ENCODE peak calls at places on chromosomes 11 and 22, in eight cellular contexts. One of them, this sample, is unnamed.

GRCh38 chr11:9172394-9172793 is 81.0 kb upstream of the SCUBE2 start:
- DNase-seq in AG10803: no peak
- DNase-seq in stomach: no peak
- DNase-seq in lower lobe of right lung: no peak
- DNase-seq in dorsolateral prefrontal cortex: no peak
- DNase-seq in mesothelial cell of epicardium: no peak
- DNase-seq in foreskin fibroblast: no peak
- DNase-seq in A549: no peak
- DNase-seq in this sample: no peak

GRCh38 chr22:19855504-19856409 is 1.1 kb upstream of the GNB1L start:
- DNase-seq in AG10803: peak
- DNase-seq in stomach: peak
- DNase-seq in lower lobe of right lung: peak
- DNase-seq in dorsolateral prefrontal cortex: peak
- DNase-seq in mesothelial cell of epicardium: no peak
- DNase-seq in foreskin fibroblast: peak
- DNase-seq in A549: peak
- DNase-seq in this sample: no peak

GRCh38 chr11:69655479-69656394 is 14.8 kb downstream of the CCND1 start:
- DNase-seq in AG10803: no peak
- DNase-seq in stomach: no peak
- DNase-seq in lower lobe of right lung: peak
- DNase-seq in dorsolateral prefrontal cortex: no peak
- DNase-seq in mesothelial cell of epicardium: no peak
- DNase-seq in foreskin fibroblast: peak
- DNase-seq in A549: no peak
- DNase-seq in this sample: no peak

GRCh38 chr11:58070585-58070984 is 39.8 kb downstream of the OR6Q1 start:
- DNase-seq in AG10803: no peak
- DNase-seq in stomach: no peak
- DNase-seq in lower lobe of right lung: no peak
- DNase-seq in dorsolateral prefrontal cortex: no peak
- DNase-seq in mesothelial cell of epicardium: no peak
- DNase-seq in foreskin fibroblast: no peak
- DNase-seq in A549: no peak
- DNase-seq in this sample: no peak

GRCh38 chr11:128716661-128717210 is 22.9 kb downstream of the FLI1 start:
- DNase-seq in AG10803: no peak
- DNase-seq in stomach: no peak
- DNase-seq in lower lobe of right lung: no peak
- DNase-seq in dorsolateral prefrontal cortex: no peak
- DNase-seq in mesothelial cell of epicardium: no peak
- DNase-seq in foreskin fibroblast: no peak
- DNase-seq in A549: no peak
- DNase-seq in this sample: no peak

GRCh38 chr11:69309800-69310280 is 15.9 kb downstream of the MYEOV start:
- DNase-seq in AG10803: peak
- DNase-seq in stomach: no peak
- DNase-seq in lower lobe of right lung: no peak
- DNase-seq in dorsolateral prefrontal cortex: no peak
- DNase-seq in mesothelial cell of epicardium: no peak
- DNase-seq in foreskin fibroblast: peak
- DNase-seq in A549: no peak
- DNase-seq in this sample: no peak

GRCh38 chr22:31569126-31569525 is 72.8 kb downstream of the SFI1 start:
- DNase-seq in AG10803: no peak
- DNase-seq in stomach: no peak
- DNase-seq in lower lobe of right lung: no peak
- DNase-seq in dorsolateral prefrontal cortex: no peak
- DNase-seq in mesothelial cell of epicardium: no peak
- DNase-seq in foreskin fibroblast: no peak
- DNase-seq in A549: no peak
- DNase-seq in this sample: no peak

GRCh38 chr11:13277719-13278619 is at the start of gene BMAL1:
- DNase-seq in AG10803: no peak
- DNase-seq in stomach: peak
- DNase-seq in lower lobe of right lung: peak
- DNase-seq in dorsolateral prefrontal cortex: no peak
- DNase-seq in mesothelial cell of epicardium: peak
- DNase-seq in foreskin fibroblast: peak
- DNase-seq in A549: peak
- DNase-seq in this sample: peak

GRCh38 chr22:35192121-35192918 is 65.0 kb upstream of the HMGXB4 start:
- DNase-seq in AG10803: no peak
- DNase-seq in stomach: no peak
- DNase-seq in lower lobe of right lung: no peak
- DNase-seq in dorsolateral prefrontal cortex: no peak
- DNase-seq in mesothelial cell of epicardium: no peak
- DNase-seq in foreskin fibroblast: peak
- DNase-seq in A549: no peak
- DNase-seq in this sample: no peak

GRCh38 chr11:23995891-23996290 is 501.0 kb upstream of the LUZP2 start:
- DNase-seq in AG10803: no peak
- DNase-seq in stomach: no peak
- DNase-seq in lower lobe of right lung: no peak
- DNase-seq in dorsolateral prefrontal cortex: no peak
- DNase-seq in mesothelial cell of epicardium: no peak
- DNase-seq in foreskin fibroblast: peak
- DNase-seq in A549: no peak
- DNase-seq in this sample: no peak

GRCh38 chr11:11786234-11786633 is 55.5 kb upstream of the USP47 start:
- DNase-seq in AG10803: peak
- DNase-seq in stomach: no peak
- DNase-seq in lower lobe of right lung: no peak
- DNase-seq in dorsolateral prefrontal cortex: no peak
- DNase-seq in mesothelial cell of epicardium: no peak
- DNase-seq in foreskin fibroblast: no peak
- DNase-seq in A549: no peak
- DNase-seq in this sample: no peak

GRCh38 chr11:62707277-62707771 is at the start of the genes BSCL2 and GNG3:
- DNase-seq in AG10803: no peak
- DNase-seq in stomach: no peak
- DNase-seq in lower lobe of right lung: no peak
- DNase-seq in dorsolateral prefrontal cortex: peak
- DNase-seq in mesothelial cell of epicardium: peak
- DNase-seq in foreskin fibroblast: no peak
- DNase-seq in A549: no peak
- DNase-seq in this sample: no peak

GRCh38 chr22:21446827-21447690 is 20.1 kb upstream of the TMEM191C start:
- DNase-seq in AG10803: no peak
- DNase-seq in stomach: peak
- DNase-seq in lower lobe of right lung: peak
- DNase-seq in dorsolateral prefrontal cortex: no peak
- DNase-seq in mesothelial cell of epicardium: no peak
- DNase-seq in foreskin fibroblast: no peak
- DNase-seq in A549: no peak
- DNase-seq in this sample: no peak

GRCh38 chr11:100687630-100688395 is 725 bp downstream of the ARHGAP42 start:
- DNase-seq in AG10803: peak
- DNase-seq in stomach: peak
- DNase-seq in lower lobe of right lung: peak
- DNase-seq in dorsolateral prefrontal cortex: no peak
- DNase-seq in mesothelial cell of epicardium: peak
- DNase-seq in foreskin fibroblast: peak
- DNase-seq in A549: peak
- DNase-seq in this sample: peak

DNA sequence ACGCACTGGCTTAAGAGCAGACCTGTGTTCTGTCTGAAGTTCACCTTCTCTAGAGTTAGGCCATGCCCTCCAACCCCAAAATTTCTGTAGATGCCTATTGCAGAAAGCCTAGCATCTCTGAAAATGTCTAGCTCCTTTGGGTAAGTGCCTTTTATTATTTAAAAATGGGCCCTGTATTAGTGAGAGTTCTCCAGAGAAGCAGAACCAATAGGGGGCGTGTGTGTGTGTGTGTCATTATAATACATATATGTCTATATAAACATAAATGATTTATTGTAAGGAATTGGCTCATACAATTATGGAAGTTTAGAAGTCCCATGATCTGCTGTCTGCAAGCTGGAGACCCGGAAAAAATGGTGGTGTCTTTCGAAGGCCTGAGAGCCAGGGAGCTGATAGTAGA is 144.7 kb downstream of the TTC17 start:
- DNase-seq in AG10803: no peak
- DNase-seq in stomach: no peak
- DNase-seq in lower lobe of right lung: no peak
- DNase-seq in dorsolateral prefrontal cortex: no peak
- DNase-seq in mesothelial cell of epicardium: no peak
- DNase-seq in foreskin fibroblast: peak
- DNase-seq in A549: no peak
- DNase-seq in this sample: no peak
- TF ChIP-seq CTCF in AG10803: peak
- TF ChIP-seq CTCF in stomach: no peak
- TF ChIP-seq CTCF in lower lobe of right lung: no peak
- TF ChIP-seq CTCF in dorsolateral prefrontal cortex: no peak
- TF ChIP-seq CTCF in mesothelial cell of epicardium: no peak
- TF ChIP-seq CTCF in foreskin fibroblast: peak
- TF ChIP-seq CTCF in A549: no peak
- TF ChIP-seq CTCF in this sample: no peak

DNA sequence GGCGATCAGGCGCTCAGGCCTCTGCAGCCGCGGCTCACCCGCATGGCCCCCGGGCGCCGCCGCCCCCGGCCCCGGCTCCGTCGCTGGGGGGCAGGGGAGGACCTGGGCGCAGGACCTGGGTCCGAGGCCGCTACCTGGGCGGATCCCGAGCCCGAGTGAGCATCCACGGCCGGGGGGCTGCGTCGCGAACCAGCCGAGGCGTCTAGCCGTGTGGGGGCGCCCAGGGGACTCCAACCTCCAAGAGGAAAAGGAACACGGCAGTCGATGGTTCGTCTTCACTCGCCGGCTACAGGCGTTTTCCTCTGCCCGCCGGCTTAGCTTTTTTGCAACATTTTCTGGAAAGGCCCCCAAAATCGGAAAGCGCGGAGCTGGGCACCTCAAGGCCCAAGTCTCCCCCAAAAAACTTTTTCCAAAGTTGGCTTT is 698 bp downstream of the PDGFB start:
- DNase-seq in AG10803: no peak
- DNase-seq in stomach: no peak
- DNase-seq in lower lobe of right lung: no peak
- DNase-seq in dorsolateral prefrontal cortex: no peak
- DNase-seq in mesothelial cell of epicardium: peak
- DNase-seq in foreskin fibroblast: no peak
- DNase-seq in A549: no peak
- DNase-seq in this sample: no peak
- TF ChIP-seq CTCF in AG10803: no peak
- TF ChIP-seq CTCF in stomach: no peak
- TF ChIP-seq CTCF in lower lobe of right lung: no peak
- TF ChIP-seq CTCF in dorsolateral prefrontal cortex: no peak
- TF ChIP-seq CTCF in mesothelial cell of epicardium: no peak
- TF ChIP-seq CTCF in foreskin fibroblast: no peak
- TF ChIP-seq CTCF in A549: no peak
- TF ChIP-seq CTCF in this sample: no peak

GRCh38 chr11:102109896-102110760 is at the start of gene YAP1:
- DNase-seq in AG10803: peak
- DNase-seq in stomach: peak
- DNase-seq in lower lobe of right lung: peak
- DNase-seq in dorsolateral prefrontal cortex: peak
- DNase-seq in mesothelial cell of epicardium: peak
- DNase-seq in foreskin fibroblast: peak
- DNase-seq in A549: peak
- DNase-seq in this sample: peak
- TF ChIP-seq CTCF in AG10803: no peak
- TF ChIP-seq CTCF in stomach: no peak
- TF ChIP-seq CTCF in lower lobe of right lung: no peak
- TF ChIP-seq CTCF in dorsolateral prefrontal cortex: no peak
- TF ChIP-seq CTCF in mesothelial cell of epicardium: no peak
- TF ChIP-seq CTCF in foreskin fibroblast: no peak
- TF ChIP-seq CTCF in A549: no peak
- TF ChIP-seq CTCF in this sample: no peak

GRCh38 chr11:2260491-2261364 is 9.7 kb downstream of the ASCL2 start:
- DNase-seq in AG10803: no peak
- DNase-seq in stomach: peak
- DNase-seq in lower lobe of right lung: peak
- DNase-seq in dorsolateral prefrontal cortex: peak
- DNase-seq in mesothelial cell of epicardium: no peak
- DNase-seq in foreskin fibroblast: no peak
- DNase-seq in A549: no peak
- DNase-seq in this sample: no peak

GRCh38 chr11:2263012-2263565 is 7.3 kb downstream of the ASCL2 start:
- DNase-seq in AG10803: no peak
- DNase-seq in stomach: no peak
- DNase-seq in lower lobe of right lung: no peak
- DNase-seq in dorsolateral prefrontal cortex: no peak
- DNase-seq in mesothelial cell of epicardium: peak
- DNase-seq in foreskin fibroblast: no peak
- DNase-seq in A549: no peak
- DNase-seq in this sample: no peak

GRCh38 chr11:2262301-2263011 is 7.9 kb downstream of the ASCL2 start:
- DNase-seq in AG10803: no peak
- DNase-seq in stomach: no peak
- DNase-seq in lower lobe of right lung: no peak
- DNase-seq in dorsolateral prefrontal cortex: no peak
- DNase-seq in mesothelial cell of epicardium: peak
- DNase-seq in foreskin fibroblast: no peak
- DNase-seq in A549: no peak
- DNase-seq in this sample: no peak

GRCh38 chr11:2259897-2260451 is 10.4 kb downstream of the ASCL2 start:
- DNase-seq in AG10803: no peak
- DNase-seq in stomach: no peak
- DNase-seq in lower lobe of right lung: no peak
- DNase-seq in dorsolateral prefrontal cortex: no peak
- DNase-seq in mesothelial cell of epicardium: no peak
- DNase-seq in foreskin fibroblast: no peak
- DNase-seq in A549: no peak
- DNase-seq in this sample: no peak

GRCh38 chr11:2261436-2262230 is 8.8 kb downstream of the ASCL2 start:
- DNase-seq in AG10803: no peak
- DNase-seq in stomach: no peak
- DNase-seq in lower lobe of right lung: no peak
- DNase-seq in dorsolateral prefrontal cortex: peak
- DNase-seq in mesothelial cell of epicardium: peak
- DNase-seq in foreskin fibroblast: no peak
- DNase-seq in A549: no peak
- DNase-seq in this sample: no peak
- TF ChIP-seq CTCF in AG10803: no peak
- TF ChIP-seq CTCF in stomach: no peak
- TF ChIP-seq CTCF in lower lobe of right lung: no peak
- TF ChIP-seq CTCF in dorsolateral prefrontal cortex: no peak
- TF ChIP-seq CTCF in mesothelial cell of epicardium: no peak
- TF ChIP-seq CTCF in foreskin fibroblast: no peak
- TF ChIP-seq CTCF in A549: no peak
- TF ChIP-seq CTCF in this sample: no peak

This sample was measured in progenitor cell of endocrine pancreas.